ENCODE peak calls at places on chromosomes 2 and 18, in nine cellular contexts. Q is keratinocyte, H is colonic mucosa, K is heart right ventricle, B is Peyer's patch, C is stomach, X is GM23338, P is tibial artery, N is brain microvascular endothelial cell. S is an unnamed sample. For H3K27me3, the result is how much of the 10 kb centered on the place peaks cover.

GRCh38 chr2:1157107-1157506 is 206.5 kb downstream of the SNTG2 start:
- DNase-seq in H (no peak), X (no peak), K (no peak), P (no peak), C (no peak), B (no peak), Q (no peak), N (no peak), S (no peak)

GRCh38 chr18:9734189-9734588 is 26.1 kb downstream of the RAB31 start:
- DNase-seq in K (no peak), N (no peak), H (peak), C (no peak), P (no peak), X (no peak), B (peak), Q (no peak), S (no peak)

GRCh38 chr18:70459731-70460130 is 170.9 kb downstream of the SOCS6 start:
- DNase-seq in B (no peak), X (no peak), P (no peak), H (no peak), K (no peak), C (no peak), N (no peak), Q (no peak), S (no peak)

GRCh38 chr18:77038182-77038581 is 94.4 kb downstream of the MBP start:
- DNase-seq in H (no peak), X (no peak), N (no peak), P (no peak), K (no peak), C (no peak), Q (no peak), B (no peak), S (no peak)

GRCh38 chr18:46628206-46628605 is 28.8 kb downstream of the LOXHD1 start:
- DNase-seq in Q (no peak), H (no peak), B (no peak), C (no peak), P (no peak), X (no peak), N (no peak), K (no peak), S (no peak)

GRCh38 chr2:198368089-198368488 is 563.7 kb downstream of the PLCL1 start:
- DNase-seq in N (no peak), X (no peak), P (no peak), Q (no peak), K (no peak), B (no peak), H (no peak), C (no peak), S (no peak)

GRCh38 chr18:30487962-30488361 is 554.6 kb downstream of the DSC3 start:
- DNase-seq in K (no peak), H (no peak), N (no peak), B (no peak), P (no peak), C (no peak), X (no peak), Q (no peak), S (no peak)

GRCh38 chr18:33128581-33128980 is 311.9 kb downstream of the CCDC178 start:
- DNase-seq in P (no peak), C (no peak), N (no peak), Q (no peak), H (no peak), K (no peak), X (no peak), B (no peak), S (no peak)

GRCh38 chr18:72847134-72847533 is 20.7 kb downstream of the NETO1 start:
- DNase-seq in K (no peak), Q (peak), C (no peak), H (no peak), P (no peak), B (no peak), X (peak), N (no peak), S (no peak)

GRCh38 chr2:195985731-195986130 is 82.9 kb downstream of the DNAH7 start:
- DNase-seq in H (no peak), C (no peak), K (no peak), Q (no peak), P (no peak), B (no peak), N (no peak), X (no peak), S (no peak)

GRCh38 chr2:26740890-26741302 is 23.2 kb upstream of the SLC35F6 start:
- DNase-seq in Q (no peak), N (no peak), C (no peak), B (no peak), H (no peak), P (no peak), K (no peak), X (peak), S (peak)

GRCh38 chr2:38075436-38076249 is at the start of gene CYP1B1:
- DNase-seq in X (no peak), N (no peak), P (no peak), Q (no peak), H (peak), B (no peak), K (no peak), C (no peak), S (no peak)
- H3K27me3 ChIP-seq in X (half or more), N (under half), P (under half), Q (under half), H (under half), B (under half), K (half or more), C (under half), S (under half)

GRCh38 chr2:85216051-85216431 is 82.8 kb downstream of the TCF7L1 start:
- DNase-seq in X (peak), C (no peak), P (no peak), K (no peak), H (no peak), Q (no peak), N (peak), B (peak), S (no peak)
- H3K4me3 ChIP-seq in X (peak), C (no peak), P (no peak), K (no peak), H (no peak), Q (no peak), N (no peak), B (no peak), S (no peak)

DNA sequence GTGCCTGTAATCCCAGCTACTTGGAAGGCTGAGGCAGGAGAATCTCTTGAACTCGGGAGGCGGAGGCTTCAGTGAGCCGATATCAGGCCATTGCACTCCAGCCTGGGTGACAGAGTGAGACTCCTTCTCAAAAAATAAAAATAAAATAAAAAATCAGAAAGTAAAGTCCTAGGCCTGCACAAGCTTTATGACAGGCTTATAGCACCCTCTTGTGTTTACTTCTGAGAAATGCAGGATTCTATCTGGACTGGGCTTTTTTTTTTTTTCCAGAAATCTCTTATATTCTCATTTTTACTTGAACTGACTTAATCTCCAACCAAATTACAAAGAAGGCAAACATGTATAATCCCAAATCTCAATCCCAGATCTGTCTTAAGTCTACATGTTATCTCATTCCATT is 26.1 kb upstream of the REG3G start:
- DNase-seq in H (no peak), C (no peak), X (peak), Q (no peak), K (no peak), N (no peak), B (no peak), P (no peak), S (no peak)
- TF ChIP-seq CTCF in H (peak), C (no peak), X (peak), Q (no peak), K (no peak), N (peak), B (peak), P (peak), S (no peak)

GRCh38 chr2:176104338-176105077 is 2.6 kb upstream of the HOXD11 start:
- DNase-seq in H (no peak), B (peak), N (no peak), K (no peak), P (no peak), X (peak), C (no peak), Q (no peak), S (no peak)
- H3K27me3 ChIP-seq in H (half or more), B (half or more), N (half or more), K (half or more), P (half or more), X (half or more), C (half or more), Q (half or more), S (under half)

GRCh38 chr18:22193466-22193865 is 24.1 kb downstream of the GATA6 start:
- DNase-seq in B (no peak), X (no peak), K (no peak), C (no peak), Q (no peak), P (no peak), N (peak), H (peak), S (no peak)
- H3K4me3 ChIP-seq in B (peak), X (no peak), K (peak), C (no peak), Q (no peak), P (peak), N (peak), H (no peak), S (no peak)

GRCh38 chr2:94984964-94985575 is 40.4 kb upstream of the MAL start:
- DNase-seq in N (no peak), B (peak), X (no peak), P (no peak), C (no peak), K (no peak), H (no peak), Q (no peak), S (no peak)
- TF ChIP-seq CTCF in N (no peak), B (no peak), X (no peak), P (no peak), C (no peak), K (no peak), H (no peak), Q (no peak), S (no peak)